ENCODE peak calls at places on chromosome 5, in nine cellular contexts. N, O, P, U, W, Q, S, H and X are unnamed samples.

GRCh38 chr5:72246954-72247442 is 73.0 kb downstream of the MRPS27 start:
- DNase-seq in N (peak), O (no peak), P (peak), U (peak), W (no peak), Q (no peak), S (no peak), H (no peak), X (no peak)

GRCh38 chr5:114316167-114316566 is 45.7 kb upstream of the KCNN2 start:
- DNase-seq in N (no peak), O (peak), P (no peak), U (no peak), W (no peak), Q (no peak), S (no peak), H (no peak), X (no peak)

GRCh38 chr5:171528036-171528435 is 108.6 kb downstream of the FGF18 start:
- DNase-seq in N (no peak), O (no peak), P (no peak), U (no peak), W (no peak), Q (no peak), S (no peak), H (no peak), X (no peak)

GRCh38 chr5:163645421-163646416 is 140.3 kb downstream of the MAT2B start:
- DNase-seq in N (no peak), O (no peak), P (no peak), U (no peak), W (no peak), Q (no peak), S (no peak), H (no peak), X (no peak)

GRCh38 chr5:103293719-103294118 is 35.2 kb downstream of the MACIR start:
- DNase-seq in N (no peak), O (no peak), P (peak), U (peak), W (no peak), Q (no peak), S (no peak), H (no peak), X (no peak)

GRCh38 chr5:158832736-158833135 is 267.0 kb downstream of the EBF1 start:
- DNase-seq in N (no peak), O (no peak), P (no peak), U (peak), W (no peak), Q (no peak), S (no peak), H (no peak), X (no peak)

GRCh38 chr5:140109050-140109817 is 4.7 kb upstream of the PURA start:
- DNase-seq in N (peak), O (peak), P (no peak), U (peak), W (no peak), Q (no peak), S (no peak), H (no peak), X (no peak)

GRCh38 chr5:132822650-132823480 is 7.6 kb downstream of the SHROOM1 start:
- DNase-seq in N (no peak), O (peak), P (peak), U (no peak), W (no peak), Q (no peak), S (no peak), H (peak), X (no peak)

GRCh38 chr5:75601996-75602395 is 9.3 kb upstream of the ANKDD1B start:
- DNase-seq in N (peak), O (no peak), P (no peak), U (peak), W (no peak), Q (peak), S (no peak), H (no peak), X (no peak)

GRCh38 chr5:99438619-99439018 is 509.8 kb upstream of the CHD1 start:
- DNase-seq in N (no peak), O (no peak), P (no peak), U (no peak), W (no peak), Q (no peak), S (no peak), H (no peak), X (no peak)

GRCh38 chr5:102223542-102224444 is 72.3 kb downstream of the SLCO4C1 start:
- DNase-seq in N (peak), O (peak), P (peak), U (peak), W (no peak), Q (no peak), S (peak), H (no peak), X (no peak)

GRCh38 chr5:154626876-154627552 is 128.2 kb upstream of the LARP1 start:
- DNase-seq in N (no peak), O (no peak), P (no peak), U (no peak), W (no peak), Q (no peak), S (no peak), H (no peak), X (no peak)

GRCh38 chr5:139180850-139181785 is 17.1 kb downstream of the SIL1 start:
- DNase-seq in N (no peak), O (no peak), P (peak), U (peak), W (no peak), Q (no peak), S (no peak), H (no peak), X (no peak)

GRCh38 chr5:172837640-172838039 is 3.6 kb downstream of the ERGIC1 start:
- DNase-seq in N (no peak), O (no peak), P (no peak), U (no peak), W (no peak), Q (no peak), S (peak), H (peak), X (no peak)

GRCh38 chr5:117623042-117623815 is 1048.6 kb upstream of the SEMA6A start:
- DNase-seq in N (no peak), O (peak), P (peak), U (no peak), W (no peak), Q (no peak), S (no peak), H (no peak), X (no peak)

GRCh38 chr5:62305715-62306493 is at the start of gene KIF2A:
- DNase-seq in N (peak), O (peak), P (peak), U (peak), W (peak), Q (peak), S (peak), H (peak), X (peak)
- TF ChIP-seq CTCF in N (peak), O (no peak), P (no peak), U (no peak), W (no peak), Q (no peak), S (peak), H (no peak), X (peak)

DNA sequence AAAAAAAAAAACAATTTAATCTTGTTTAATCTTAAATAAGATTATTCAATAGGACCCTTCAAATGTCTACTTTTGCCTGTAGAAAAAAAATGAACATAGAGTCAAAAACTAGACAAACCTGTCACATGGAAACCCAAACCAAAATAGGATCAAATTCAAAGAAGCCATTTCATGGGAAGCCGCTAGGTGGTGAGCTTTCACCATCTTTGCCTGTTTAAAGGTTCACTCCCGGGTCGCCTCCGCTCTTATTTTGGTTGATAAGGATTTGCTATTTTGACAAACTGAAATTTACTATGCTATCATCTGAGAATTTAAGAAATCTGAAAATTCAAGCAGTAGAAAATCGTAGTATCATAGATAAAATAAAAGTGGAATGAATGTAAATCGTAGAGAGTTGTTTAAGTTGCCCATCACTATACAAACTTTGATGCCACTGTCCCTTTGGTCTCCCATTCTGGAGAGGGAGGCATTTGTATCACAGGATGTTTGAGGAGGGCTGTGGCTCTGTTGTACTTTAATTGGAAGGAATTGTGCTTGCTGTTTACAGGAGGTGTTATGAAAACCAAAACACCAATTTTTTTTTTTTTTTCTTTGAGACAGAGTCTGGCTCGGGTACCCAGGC is 43.5 kb upstream of the DNAH5 start:
- DNase-seq in N (peak), O (peak), P (peak), U (peak), W (peak), Q (no peak), S (peak), H (no peak), X (no peak)
- TF ChIP-seq CTCF in N (peak), O (peak), P (peak), U (peak), W (peak), Q (peak), S (peak), H (peak), X (peak)

GRCh38 chr5:142716963-142717362 is 31.1 kb upstream of the FGF1 start:
- DNase-seq in N (peak), O (peak), P (peak), U (peak), W (no peak), Q (no peak), S (peak), H (peak), X (no peak)
- TF ChIP-seq CTCF in N (no peak), O (peak), P (peak), U (peak), W (no peak), Q (peak), S (peak), H (peak), X (peak)

GRCh38 chr5:152274206-152274605 is 130.9 kb downstream of the NMUR2 start:
- DNase-seq in N (no peak), O (no peak), P (no peak), U (no peak), W (no peak), Q (no peak), S (no peak), H (no peak), X (no peak)

GRCh38 chr5:152270117-152270516 is 135.0 kb downstream of the NMUR2 start:
- DNase-seq in N (no peak), O (no peak), P (no peak), U (no peak), W (no peak), Q (no peak), S (no peak), H (no peak), X (no peak)

GRCh38 chr5:152269533-152269932 is 135.5 kb downstream of the NMUR2 start:
- DNase-seq in N (no peak), O (no peak), P (no peak), U (no peak), W (no peak), Q (no peak), S (no peak), H (no peak), X (no peak)

GRCh38 chr5:152271420-152271819 is 133.7 kb downstream of the NMUR2 start:
- DNase-seq in N (no peak), O (peak), P (no peak), U (peak), W (no peak), Q (no peak), S (no peak), H (no peak), X (no peak)
- TF ChIP-seq CTCF in N (peak), O (peak), P (no peak), U (no peak), W (no peak), Q (peak), S (no peak), H (peak), X (peak)

GRCh38 chr5:5421149-5421960 is 1.1 kb upstream of the ICE1 start:
- DNase-seq in N (no peak), O (no peak), P (no peak), U (no peak), W (no peak), Q (no peak), S (no peak), H (no peak), X (no peak)

GRCh38 chr5:5420251-5420650 is 2.2 kb upstream of the ICE1 start:
- DNase-seq in N (no peak), O (no peak), P (no peak), U (no peak), W (no peak), Q (no peak), S (no peak), H (no peak), X (no peak)

GRCh38 chr5:5424736-5425135 is 2.3 kb downstream of the ICE1 start:
- DNase-seq in N (no peak), O (no peak), P (no peak), U (no peak), W (no peak), Q (no peak), S (no peak), H (no peak), X (no peak)

GRCh38 chr5:5422819-5423515 is 490 bp downstream of the ICE1 start:
- DNase-seq in N (no peak), O (no peak), P (peak), U (no peak), W (no peak), Q (no peak), S (no peak), H (no peak), X (no peak)

GRCh38 chr5:5421961-5422818 is at the start of gene ICE1:
- DNase-seq in N (peak), O (peak), P (peak), U (peak), W (peak), Q (peak), S (peak), H (peak), X (peak)
- TF ChIP-seq CTCF in N (no peak), O (no peak), P (no peak), U (no peak), W (no peak), Q (no peak), S (no peak), H (no peak), X (no peak)

GRCh38 chr5:143568105-143568504 is 164.6 kb upstream of the NR3C1 start:
- DNase-seq in N (no peak), O (no peak), P (no peak), U (no peak), W (no peak), Q (no peak), S (no peak), H (no peak), X (no peak)

GRCh38 chr5:143572270-143572669 is 168.8 kb upstream of the NR3C1 start:
- DNase-seq in N (no peak), O (no peak), P (no peak), U (no peak), W (no peak), Q (no peak), S (no peak), H (no peak), X (no peak)

GRCh38 chr5:143570989-143571388 is 167.5 kb upstream of the NR3C1 start:
- DNase-seq in N (no peak), O (no peak), P (no peak), U (no peak), W (no peak), Q (no peak), S (no peak), H (no peak), X (no peak)

GRCh38 chr5:143569213-143569663 is 165.8 kb upstream of the NR3C1 start:
- DNase-seq in N (no peak), O (no peak), P (peak), U (peak), W (no peak), Q (no peak), S (no peak), H (no peak), X (no peak)

DNA sequence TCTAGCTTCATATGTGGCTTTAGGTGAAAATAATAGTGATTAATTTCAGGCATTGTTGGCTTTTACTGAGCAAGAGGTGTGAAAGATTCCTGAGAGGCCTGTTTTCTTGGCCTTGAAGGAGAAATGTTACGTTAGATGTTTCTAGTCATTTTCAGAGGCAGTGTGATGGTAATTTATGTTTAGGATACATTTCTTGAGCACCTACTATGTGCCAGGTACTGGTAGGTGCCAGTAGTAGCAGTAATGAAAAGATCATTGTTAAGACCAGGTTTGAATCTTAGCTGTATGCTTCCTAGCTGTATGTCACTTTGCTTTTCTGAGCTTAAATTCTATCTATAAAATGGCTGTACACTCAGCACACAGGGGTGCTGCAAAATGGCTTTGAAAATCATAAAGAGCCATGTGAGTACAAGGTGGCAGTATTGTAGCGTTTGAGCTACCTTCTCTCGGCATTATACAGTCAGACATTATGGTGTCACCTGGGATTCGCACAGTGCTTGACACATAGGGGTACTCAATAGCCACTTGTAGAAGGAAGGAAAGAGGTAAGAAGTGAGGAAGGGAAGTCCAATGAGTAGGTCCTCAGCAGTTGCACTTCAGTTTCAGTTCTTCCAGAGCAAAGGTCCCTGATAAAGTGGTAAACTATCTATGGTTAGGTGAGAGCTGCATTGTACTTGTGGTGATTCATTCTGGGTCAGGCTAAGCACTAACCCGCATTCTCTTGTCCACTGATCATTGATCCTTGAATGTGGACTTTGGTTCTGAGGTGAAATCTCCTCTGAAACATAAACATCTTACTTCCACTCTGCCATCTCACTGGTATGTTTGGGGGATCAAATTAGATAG is 166.5 kb upstream of the NR3C1 start:
- DNase-seq in N (no peak), O (no peak), P (no peak), U (peak), W (no peak), Q (no peak), S (no peak), H (no peak), X (no peak)
- TF ChIP-seq CTCF in N (no peak), O (no peak), P (no peak), U (no peak), W (no peak), Q (no peak), S (no peak), H (no peak), X (no peak)

DNA sequence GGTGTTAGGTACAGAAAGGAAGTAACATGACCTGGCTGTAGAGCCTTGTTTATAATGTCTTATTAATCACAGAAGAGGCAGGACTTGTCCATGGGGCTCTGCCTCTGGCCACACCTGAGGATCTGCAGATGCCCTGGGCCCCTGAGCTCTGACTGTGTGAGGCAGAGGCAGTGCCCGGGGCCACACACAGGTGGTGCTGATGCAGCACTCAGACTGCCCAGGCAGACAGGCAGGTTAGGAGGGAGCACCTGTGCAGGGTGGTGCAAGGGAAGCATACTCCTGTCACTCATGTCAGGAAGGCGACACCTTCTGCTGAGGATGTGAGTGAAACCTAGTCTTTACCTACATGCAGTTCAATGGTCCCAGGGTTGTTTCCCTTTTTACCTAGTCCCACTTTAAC is 88.7 kb downstream of the CFAP90 start:
- DNase-seq in N (no peak), O (peak), P (no peak), U (no peak), W (peak), Q (no peak), S (peak), H (no peak), X (no peak)
- TF ChIP-seq CTCF in N (no peak), O (no peak), P (no peak), U (no peak), W (peak), Q (peak), S (peak), H (peak), X (no peak)

DNA sequence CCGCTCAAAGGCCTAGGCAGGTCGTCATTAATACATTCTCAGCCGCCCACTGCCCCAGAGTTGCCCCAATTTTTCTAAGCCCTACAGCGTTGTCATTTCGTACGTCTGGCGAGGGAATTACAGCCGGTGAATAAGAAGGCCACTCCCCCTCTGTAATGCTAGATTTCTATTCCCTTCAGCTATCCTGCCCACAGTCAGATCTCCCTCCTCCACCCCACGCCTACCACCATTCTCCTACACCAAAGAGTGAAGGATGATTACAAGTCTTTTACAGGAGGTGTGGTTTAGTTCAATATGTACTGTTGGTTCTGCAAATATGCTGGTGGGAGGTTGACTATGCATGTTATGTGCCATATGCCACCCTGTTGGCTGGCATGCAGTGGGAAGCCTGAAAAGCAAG is 83.7 kb upstream of the SMIM15 start:
- DNase-seq in N (no peak), O (no peak), P (no peak), U (no peak), W (no peak), Q (no peak), S (no peak), H (no peak), X (no peak)
- TF ChIP-seq CTCF in N (no peak), O (no peak), P (no peak), U (no peak), W (no peak), Q (no peak), S (no peak), H (no peak), X (no peak)

GRCh38 chr5:105877592-105877991 is 1793.1 kb downstream of the EFNA5 start:
- DNase-seq in N (no peak), O (no peak), P (no peak), U (no peak), W (no peak), Q (no peak), S (no peak), H (no peak), X (no peak)
- TF ChIP-seq CTCF in N (no peak), O (peak), P (peak), U (no peak), W (no peak), Q (no peak), S (no peak), H (no peak), X (no peak)

GRCh38 chr5:151058301-151058700 is 22.5 kb downstream of the TNIP1 start:
- DNase-seq in N (no peak), O (no peak), P (no peak), U (no peak), W (no peak), Q (no peak), S (no peak), H (no peak), X (no peak)
- TF ChIP-seq CTCF in N (peak), O (no peak), P (peak), U (peak), W (no peak), Q (no peak), S (no peak), H (no peak), X (peak)